ENCODE peak calls at places on chromosomes 1 and 21, in five cellular contexts. U is lung, J is tibial artery, I is neuronal stem cell, E is SJSA1. X is an unnamed sample.
A peak's percentile ranks its signal among the peaks of the same experiment; 100 is the strongest.

GRCh38 chr1:22773981-22774471 is 63.4 kb downstream of the EPHB2 start:
- DNase-seq in E (no peak), I (no peak), J (peak; percentile 89), U (peak; percentile 51), X (no peak)

GRCh38 chr21:14753466-14754258 is 207.5 kb upstream of the SAMSN1 start:
- DNase-seq in J (no peak), E (no peak), I (no peak), U (no peak), X (no peak)

GRCh38 chr1:40745180-40745579 is 38.4 kb upstream of the KCNQ4 start:
- DNase-seq in I (no peak), E (peak; percentile 39), U (no peak), J (no peak), X (peak; percentile 31)

GRCh38 chr1:67489643-67490042 is 59.4 kb upstream of the SERBP1 start:
- DNase-seq in I (no peak), E (no peak), U (no peak), J (no peak), X (no peak)

GRCh38 chr1:209319549-209319948 is 264.0 kb upstream of the CAMK1G start:
- DNase-seq in U (no peak), J (no peak), I (no peak), E (no peak), X (no peak)

GRCh38 chr1:103960710-103961109 is 211.0 kb downstream of the AMY1C start:
- DNase-seq in I (no peak), E (no peak), U (no peak), J (no peak), X (no peak)

GRCh38 chr1:15303912-15304311 is 56.9 kb downstream of the FHAD1 start:
- DNase-seq in E (no peak), J (no peak), U (no peak), I (no peak), X (no peak)

GRCh38 chr1:199701731-199702130 is 325.8 kb upstream of the NR5A2 start:
- DNase-seq in I (no peak), J (no peak), E (no peak), U (no peak), X (no peak)

GRCh38 chr21:33025471-33026298 is at the start of gene OLIG2:
- DNase-seq in I (peak; percentile 87), E (no peak), U (no peak), J (no peak), X (no peak)

GRCh38 chr1:174352117-174352516 is 95.6 kb upstream of the GPR52 start:
- DNase-seq in U (no peak), E (no peak), J (no peak), I (no peak), X (no peak)

GRCh38 chr1:228767636-228768344 is 32.5 kb downstream of the RHOU start:
- DNase-seq in I (no peak), J (no peak), U (no peak), E (no peak), X (no peak)

GRCh38 chr1:230253150-230253549 is 173.0 kb downstream of the PGBD5 start:
- DNase-seq in I (no peak), E (no peak), U (no peak), J (no peak), X (no peak)

GRCh38 chr21:15986277-15986676 is 256.5 kb downstream of the USP25 start:
- DNase-seq in U (no peak), J (no peak), E (no peak), I (no peak), X (no peak)

GRCh38 chr1:20380175-20380574 is 89.5 kb downstream of the VWA5B1 start:
- DNase-seq in E (no peak), I (no peak), J (no peak), U (no peak), X (no peak)

DNA sequence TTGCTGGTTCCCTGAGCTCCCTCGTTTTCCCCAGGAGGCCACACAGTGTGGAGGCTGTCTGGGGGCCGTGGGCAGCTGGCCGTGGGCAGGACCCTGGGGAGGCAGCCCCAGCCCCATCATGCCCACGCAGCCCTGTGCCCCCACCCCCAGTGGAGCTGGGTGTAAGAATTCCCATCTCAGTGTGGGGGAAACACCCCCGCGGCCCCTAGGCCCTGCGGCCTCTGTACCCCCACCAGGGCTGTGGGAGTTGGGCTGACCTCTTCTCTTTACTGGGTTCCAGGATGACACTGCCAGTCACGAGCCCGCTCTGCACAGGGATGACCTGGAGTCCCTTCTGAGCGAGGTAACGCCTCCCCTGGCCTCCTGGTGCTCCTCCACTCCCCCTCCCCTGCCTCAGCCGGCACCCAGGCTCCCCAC is 3.7 kb upstream of the PFKL start:
- DNase-seq in U (no peak), J (no peak), E (no peak), I (no peak), X (no peak)
- H3K4me3 ChIP-seq in U (no peak overlapping the region), J (no peak overlapping the region), E (no peak overlapping the region), I (no peak overlapping the region), X (no peak overlapping the region)

DNA sequence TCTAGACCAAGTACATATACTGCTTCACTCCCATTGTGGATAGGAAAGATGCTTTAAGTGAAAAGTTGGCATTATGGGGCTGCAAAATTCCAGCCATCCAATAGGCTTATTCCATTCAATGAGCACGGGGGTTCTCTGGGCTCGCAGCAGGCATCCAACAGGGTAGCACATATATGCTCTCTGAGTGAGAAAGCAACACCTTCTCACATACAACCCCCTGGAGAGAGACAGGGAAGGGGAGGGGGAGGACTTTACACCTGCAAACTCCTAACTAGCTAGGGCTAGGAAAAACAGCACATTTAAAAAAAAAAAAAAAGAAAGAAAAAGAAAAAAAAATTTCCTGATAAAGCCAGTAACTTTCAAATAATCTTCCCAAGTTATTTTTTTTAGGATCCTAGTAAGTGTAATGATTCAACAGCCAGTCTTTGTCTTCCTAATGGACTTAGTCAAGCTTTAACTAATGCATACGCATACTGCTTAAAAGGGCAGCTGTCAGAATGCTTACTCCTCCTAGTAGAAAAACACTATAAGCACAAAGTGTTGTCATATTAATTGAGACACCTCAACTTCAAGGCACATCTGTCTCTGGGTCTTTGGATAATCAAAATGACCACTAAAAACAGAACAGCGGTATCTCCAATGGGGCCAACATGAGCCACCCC is 18.7 kb downstream of the PSMB2 start:
- DNase-seq in U (no peak), J (no peak), E (no peak), I (no peak), X (no peak)
- H3K4me3 ChIP-seq in U (no peak overlapping the region), J (no peak overlapping the region), E (no peak overlapping the region), I (no peak overlapping the region), X (no peak overlapping the region)

GRCh38 chr1:172423336-172423735 is 2.9 kb downstream of the C1orf105 start:
- DNase-seq in E (no peak), I (no peak), U (no peak), J (no peak), X (no peak)
- H3K4me3 ChIP-seq in E (no peak overlapping the region), I (no peak overlapping the region), U (no peak overlapping the region), J (no peak overlapping the region), X (no peak overlapping the region)

GRCh38 chr1:186188736-186189135 is 186.3 kb downstream of the TPR start:
- DNase-seq in I (no peak), E (no peak), U (no peak), J (no peak), X (no peak)

GRCh38 chr1:186187601-186188000 is 187.5 kb downstream of the TPR start:
- DNase-seq in I (no peak), E (no peak), U (no peak), J (no peak), X (no peak)

GRCh38 chr1:186188004-186188539 is 187.0 kb downstream of the TPR start:
- DNase-seq in J (no peak), U (no peak), E (peak; percentile 97), I (no peak), X (peak; percentile 84)

GRCh38 chr1:186183219-186183618 is 191.8 kb downstream of the TPR start:
- DNase-seq in I (no peak), E (no peak), U (no peak), J (peak; percentile 72), X (peak; percentile 68)

GRCh38 chr1:186183970-186184628 is 191.0 kb downstream of the TPR start:
- DNase-seq in I (no peak), J (no peak), U (no peak), E (peak; percentile 30), X (no peak)
- H3K4me3 ChIP-seq in I (no peak overlapping the region), J (no peak overlapping the region), U (no peak overlapping the region), E (no peak overlapping the region), X (no peak overlapping the region)

DNA sequence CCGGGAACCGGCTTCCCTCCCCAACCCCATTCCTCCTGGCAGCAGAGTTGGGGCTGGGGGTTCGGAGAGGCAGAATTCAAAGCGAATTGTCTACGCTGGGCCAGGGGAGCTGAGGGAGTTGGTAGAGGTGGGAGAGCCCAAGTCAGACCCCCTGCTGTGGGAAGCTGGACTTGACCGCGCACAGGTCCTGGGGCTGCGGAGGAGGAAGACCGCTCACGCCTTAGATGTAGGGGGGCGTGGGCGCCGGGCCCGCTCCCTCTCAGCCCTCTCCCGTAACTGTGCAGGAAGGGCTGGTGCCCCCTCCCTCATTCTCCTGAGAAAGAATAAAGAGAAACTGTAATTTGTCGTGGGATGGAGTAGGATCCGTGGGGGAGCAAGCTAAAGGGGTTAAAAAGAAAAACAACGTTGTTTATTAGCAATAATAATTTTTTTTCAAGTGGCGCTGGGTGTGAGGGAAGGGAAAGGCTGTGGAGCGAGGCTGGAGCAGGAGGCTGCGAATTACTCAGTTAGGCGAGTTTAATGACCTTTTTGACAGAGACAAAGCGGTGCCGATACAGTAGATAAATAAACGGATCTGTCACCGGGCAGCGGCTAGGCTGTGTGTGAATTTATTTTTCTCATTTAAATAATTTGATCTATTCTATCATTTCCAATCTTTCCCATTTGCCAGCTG is 835 bp upstream of the GRIK3 start:
- DNase-seq in E (no peak), I (no peak), J (no peak), U (no peak), X (no peak)
- H3K4me3 ChIP-seq in E (no peak overlapping the region), I (no peak overlapping the region), J (no peak overlapping the region), U (no peak overlapping the region), X (no peak overlapping the region)